ENCODE peak calls at places on chromosomes 6 and 20, in eight cellular contexts. One of them, this sample, is unnamed.

GRCh38 chr6:48744948-48745347 is 634.0 kb upstream of the PTCHD4 start:
- DNase-seq in lung: no peak
- DNase-seq in IMR-90: peak; percentile 61
- DNase-seq in K562: no peak
- DNase-seq in HepG2: no peak
- DNase-seq in cardiac muscle cell: peak; percentile 58
- DNase-seq in transverse colon: no peak
- DNase-seq in A673: no peak
- DNase-seq in this sample: no peak

GRCh38 chr6:100465701-100466409 is 1.1 kb upstream of the SIM1 start:
- DNase-seq in HepG2: no peak
- DNase-seq in K562: no peak
- DNase-seq in A673: no peak
- DNase-seq in IMR-90: no peak
- DNase-seq in cardiac muscle cell: no peak
- DNase-seq in transverse colon: no peak
- DNase-seq in lung: no peak
- DNase-seq in this sample: no peak

GRCh38 chr6:10343320-10343719 is 71.6 kb downstream of the TFAP2A start:
- DNase-seq in transverse colon: no peak
- DNase-seq in HepG2: no peak
- DNase-seq in lung: no peak
- DNase-seq in IMR-90: no peak
- DNase-seq in K562: no peak
- DNase-seq in cardiac muscle cell: no peak
- DNase-seq in A673: no peak
- DNase-seq in this sample: no peak

GRCh38 chr6:74320715-74321114 is 624.7 kb downstream of the CD109 start:
- DNase-seq in cardiac muscle cell: no peak
- DNase-seq in K562: no peak
- DNase-seq in IMR-90: peak; percentile 6
- DNase-seq in A673: no peak
- DNase-seq in transverse colon: no peak
- DNase-seq in lung: no peak
- DNase-seq in HepG2: no peak
- DNase-seq in this sample: no peak

GRCh38 chr6:37182736-37183590 is 13.0 kb downstream of the PIM1 start:
- DNase-seq in HepG2: no peak
- DNase-seq in A673: no peak
- DNase-seq in lung: peak; percentile 49
- DNase-seq in IMR-90: no peak
- DNase-seq in cardiac muscle cell: peak; percentile 65
- DNase-seq in transverse colon: peak; percentile 43
- DNase-seq in K562: peak; percentile 92
- DNase-seq in this sample: peak; percentile 98

GRCh38 chr6:89970072-89970471 is 75.8 kb downstream of the GJA10 start:
- DNase-seq in IMR-90: no peak
- DNase-seq in A673: no peak
- DNase-seq in lung: no peak
- DNase-seq in HepG2: no peak
- DNase-seq in transverse colon: no peak
- DNase-seq in cardiac muscle cell: no peak
- DNase-seq in K562: no peak
- DNase-seq in this sample: no peak

GRCh38 chr20:57388953-57389694 is 2.1 kb upstream of the RBM38 start:
- DNase-seq in IMR-90: peak; percentile 15
- DNase-seq in K562: peak; percentile 90
- DNase-seq in lung: peak; percentile 75
- DNase-seq in cardiac muscle cell: peak; percentile 84
- DNase-seq in A673: peak; percentile 61
- DNase-seq in transverse colon: peak; percentile 90
- DNase-seq in HepG2: peak; percentile 56
- DNase-seq in this sample: peak; percentile 72

GRCh38 chr6:33191383-33192104 is 723 bp downstream of the COL11A2 start:
- DNase-seq in HepG2: no peak
- DNase-seq in IMR-90: no peak
- DNase-seq in K562: no peak
- DNase-seq in transverse colon: no peak
- DNase-seq in lung: no peak
- DNase-seq in A673: no peak
- DNase-seq in cardiac muscle cell: no peak
- DNase-seq in this sample: no peak

GRCh38 chr6:83354747-83355146 is 76.1 kb downstream of the ME1 start:
- DNase-seq in IMR-90: peak; percentile 26
- DNase-seq in transverse colon: no peak
- DNase-seq in HepG2: no peak
- DNase-seq in lung: no peak
- DNase-seq in cardiac muscle cell: no peak
- DNase-seq in A673: no peak
- DNase-seq in K562: no peak
- DNase-seq in this sample: no peak

GRCh38 chr6:29763491-29764289 is 40.5 kb downstream of the HLA-F start:
- DNase-seq in transverse colon: no peak
- DNase-seq in lung: peak; percentile 25
- DNase-seq in K562: no peak
- DNase-seq in cardiac muscle cell: peak; percentile 79
- DNase-seq in HepG2: no peak
- DNase-seq in IMR-90: peak; percentile 68
- DNase-seq in A673: no peak
- DNase-seq in this sample: no peak

GRCh38 chr20:41047975-41048305 is 19.3 kb downstream of the TOP1 start:
- DNase-seq in cardiac muscle cell: peak; percentile 44
- DNase-seq in IMR-90: no peak
- DNase-seq in HepG2: no peak
- DNase-seq in K562: no peak
- DNase-seq in lung: no peak
- DNase-seq in A673: peak; percentile 55
- DNase-seq in transverse colon: no peak
- DNase-seq in this sample: peak; percentile 46

GRCh38 chr6:4780360-4780812 is 4.2 kb downstream of the CDYL start:
- DNase-seq in A673: peak; percentile 22
- DNase-seq in K562: peak; percentile 26
- DNase-seq in IMR-90: peak; percentile 67
- DNase-seq in transverse colon: peak; percentile 48
- DNase-seq in cardiac muscle cell: peak; percentile 54
- DNase-seq in HepG2: no peak
- DNase-seq in lung: no peak
- DNase-seq in this sample: no peak

GRCh38 chr6:79864001-79864400 is 83.4 kb downstream of the ELOVL4 start:
- DNase-seq in IMR-90: no peak
- DNase-seq in K562: no peak
- DNase-seq in lung: no peak
- DNase-seq in HepG2: no peak
- DNase-seq in A673: no peak
- DNase-seq in cardiac muscle cell: no peak
- DNase-seq in transverse colon: no peak
- DNase-seq in this sample: no peak

GRCh38 chr6:32522302-32523047 is 7.6 kb downstream of the HLA-DRB5 start:
- DNase-seq in IMR-90: no peak
- DNase-seq in A673: no peak
- DNase-seq in lung: no peak
- DNase-seq in transverse colon: no peak
- DNase-seq in K562: no peak
- DNase-seq in HepG2: no peak
- DNase-seq in cardiac muscle cell: no peak
- DNase-seq in this sample: no peak

GRCh38 chr20:21397341-21398108 is at the start of gene NKX2-4:
- DNase-seq in HepG2: no peak
- DNase-seq in cardiac muscle cell: no peak
- DNase-seq in transverse colon: no peak
- DNase-seq in A673: peak; percentile 14
- DNase-seq in lung: no peak
- DNase-seq in IMR-90: no peak
- DNase-seq in K562: no peak
- DNase-seq in this sample: no peak

GRCh38 chr20:63267681-63268080 is 4.9 kb upstream of the ARFGAP1 start:
- DNase-seq in transverse colon: no peak
- DNase-seq in cardiac muscle cell: no peak
- DNase-seq in HepG2: no peak
- DNase-seq in K562: no peak
- DNase-seq in lung: no peak
- DNase-seq in IMR-90: no peak
- DNase-seq in A673: no peak
- DNase-seq in this sample: no peak
- H3K4me1 ChIP-seq in transverse colon: peaks cover 6% of the 10 kb centered on the region
- H3K4me1 ChIP-seq in cardiac muscle cell: no peaks in the 10 kb centered on the region
- H3K4me1 ChIP-seq in HepG2: peaks cover 41% of the 10 kb centered on the region
- H3K4me1 ChIP-seq in K562: peaks cover 18% of the 10 kb centered on the region
- H3K4me1 ChIP-seq in lung: no peaks in the 10 kb centered on the region
- H3K4me1 ChIP-seq in IMR-90: no peaks in the 10 kb centered on the region
- H3K4me1 ChIP-seq in A673: no peaks in the 10 kb centered on the region
- H3K4me1 ChIP-seq in this sample: peaks cover 5% of the 10 kb centered on the region

DNA sequence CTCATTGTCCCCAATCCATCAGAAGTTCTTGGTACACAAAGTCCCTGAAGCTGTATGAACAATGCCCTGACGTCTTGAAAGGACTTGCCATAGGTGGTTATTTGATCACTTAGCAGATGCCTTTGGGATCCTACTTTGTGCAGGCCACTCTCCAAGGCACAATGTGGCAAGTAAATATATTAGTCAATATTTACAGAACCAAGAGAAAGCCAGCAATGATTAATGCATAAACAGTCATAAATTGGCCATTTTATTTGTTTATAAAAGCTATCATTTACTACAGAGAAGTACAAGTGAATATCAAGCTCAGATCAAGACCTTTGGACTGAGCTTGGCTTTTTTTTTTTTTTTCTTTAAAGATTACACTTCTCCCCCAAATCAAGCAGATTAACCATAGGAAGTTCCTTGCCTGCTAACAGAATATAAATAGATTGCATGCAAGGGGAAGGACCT is 161.8 kb downstream of the MTHFD1L start:
- DNase-seq in IMR-90: no peak
- DNase-seq in transverse colon: no peak
- DNase-seq in HepG2: no peak
- DNase-seq in lung: no peak
- DNase-seq in cardiac muscle cell: no peak
- DNase-seq in A673: no peak
- DNase-seq in K562: no peak
- DNase-seq in this sample: no peak
- H3K36me3 ChIP-seq in IMR-90: peaks cover 39% of the 10 kb centered on the region
- H3K36me3 ChIP-seq in transverse colon: no peaks in the 10 kb centered on the region
- H3K36me3 ChIP-seq in HepG2: peaks cover 3% of the 10 kb centered on the region
- H3K36me3 ChIP-seq in lung: no peaks in the 10 kb centered on the region
- H3K36me3 ChIP-seq in cardiac muscle cell: no peaks in the 10 kb centered on the region
- H3K36me3 ChIP-seq in A673: peaks cover 6% of the 10 kb centered on the region
- H3K36me3 ChIP-seq in K562: peaks cover 24% of the 10 kb centered on the region
- H3K36me3 ChIP-seq in this sample: no peaks in the 10 kb centered on the region

GRCh38 chr6:98825602-98826230 is 8.7 kb upstream of the POU3F2 start:
- DNase-seq in transverse colon: no peak
- DNase-seq in HepG2: no peak
- DNase-seq in lung: no peak
- DNase-seq in cardiac muscle cell: no peak
- DNase-seq in A673: no peak
- DNase-seq in IMR-90: no peak
- DNase-seq in K562: no peak
- DNase-seq in this sample: no peak
- H3K27me3 ChIP-seq in transverse colon: peaks cover 98% of the 10 kb centered on the region
- H3K27me3 ChIP-seq in HepG2: peaks cover 3% of the 10 kb centered on the region
- H3K27me3 ChIP-seq in lung: peaks cover 13% of the 10 kb centered on the region
- H3K27me3 ChIP-seq in cardiac muscle cell: peaks cover 91% of the 10 kb centered on the region
- H3K27me3 ChIP-seq in A673: no peaks in the 10 kb centered on the region
- H3K27me3 ChIP-seq in IMR-90: peaks cover 71% of the 10 kb centered on the region
- H3K27me3 ChIP-seq in K562: peaks cover 27% of the 10 kb centered on the region
- H3K27me3 ChIP-seq in this sample: peaks cover 53% of the 10 kb centered on the region

GRCh38 chr6:162814417-162814988 is 86.7 kb downstream of the PACRG start:
- DNase-seq in transverse colon: no peak
- DNase-seq in HepG2: no peak
- DNase-seq in lung: no peak
- DNase-seq in IMR-90: no peak
- DNase-seq in K562: no peak
- DNase-seq in cardiac muscle cell: no peak
- DNase-seq in A673: no peak
- DNase-seq in this sample: no peak
- H3K4me1 ChIP-seq in transverse colon: no peaks in the 10 kb centered on the region
- H3K4me1 ChIP-seq in HepG2: no peaks in the 10 kb centered on the region
- H3K4me1 ChIP-seq in lung: no peaks in the 10 kb centered on the region
- H3K4me1 ChIP-seq in IMR-90: no peaks in the 10 kb centered on the region
- H3K4me1 ChIP-seq in K562: no peaks in the 10 kb centered on the region
- H3K4me1 ChIP-seq in cardiac muscle cell: no peaks in the 10 kb centered on the region
- H3K4me1 ChIP-seq in A673: no peaks in the 10 kb centered on the region
- H3K4me1 ChIP-seq in this sample: no peaks in the 10 kb centered on the region

GRCh38 chr6:42108071-42108470 is 34.3 kb downstream of the C6orf132 start:
- DNase-seq in transverse colon: no peak
- DNase-seq in cardiac muscle cell: no peak
- DNase-seq in lung: no peak
- DNase-seq in HepG2: no peak
- DNase-seq in K562: no peak
- DNase-seq in A673: no peak
- DNase-seq in IMR-90: no peak
- DNase-seq in this sample: no peak
- H3K36me3 ChIP-seq in transverse colon: no peaks in the 10 kb centered on the region
- H3K36me3 ChIP-seq in cardiac muscle cell: no peaks in the 10 kb centered on the region
- H3K36me3 ChIP-seq in lung: no peaks in the 10 kb centered on the region
- H3K36me3 ChIP-seq in HepG2: no peaks in the 10 kb centered on the region
- H3K36me3 ChIP-seq in K562: no peaks in the 10 kb centered on the region
- H3K36me3 ChIP-seq in A673: no peaks in the 10 kb centered on the region
- H3K36me3 ChIP-seq in IMR-90: no peaks in the 10 kb centered on the region
- H3K36me3 ChIP-seq in this sample: no peaks in the 10 kb centered on the region

GRCh38 chr20:59690976-59691375 is 86.6 kb downstream of the PHACTR3 start:
- DNase-seq in cardiac muscle cell: no peak
- DNase-seq in IMR-90: no peak
- DNase-seq in HepG2: no peak
- DNase-seq in lung: no peak
- DNase-seq in A673: no peak
- DNase-seq in K562: no peak
- DNase-seq in transverse colon: no peak
- DNase-seq in this sample: no peak
- H3K27me3 ChIP-seq in cardiac muscle cell: no peaks in the 10 kb centered on the region
- H3K27me3 ChIP-seq in IMR-90: no peaks in the 10 kb centered on the region
- H3K27me3 ChIP-seq in HepG2: no peaks in the 10 kb centered on the region
- H3K27me3 ChIP-seq in lung: no peaks in the 10 kb centered on the region
- H3K27me3 ChIP-seq in A673: peaks cover 71% of the 10 kb centered on the region
- H3K27me3 ChIP-seq in K562: no peaks in the 10 kb centered on the region
- H3K27me3 ChIP-seq in transverse colon: peaks cover 6% of the 10 kb centered on the region
- H3K27me3 ChIP-seq in this sample: no peaks in the 10 kb centered on the region

GRCh38 chr6:158815915-158816314 is 3.3 kb downstream of the EZR start:
- DNase-seq in lung: no peak
- DNase-seq in HepG2: no peak
- DNase-seq in A673: no peak
- DNase-seq in K562: no peak
- DNase-seq in transverse colon: no peak
- DNase-seq in cardiac muscle cell: no peak
- DNase-seq in IMR-90: no peak
- DNase-seq in this sample: no peak

GRCh38 chr6:158810149-158811095 is 8.7 kb downstream of the EZR start:
- DNase-seq in IMR-90: no peak
- DNase-seq in K562: no peak
- DNase-seq in HepG2: no peak
- DNase-seq in A673: no peak
- DNase-seq in transverse colon: no peak
- DNase-seq in lung: no peak
- DNase-seq in cardiac muscle cell: no peak
- DNase-seq in this sample: no peak

GRCh38 chr6:158812611-158813010 is 6.6 kb downstream of the EZR start:
- DNase-seq in K562: no peak
- DNase-seq in A673: no peak
- DNase-seq in lung: no peak
- DNase-seq in cardiac muscle cell: no peak
- DNase-seq in transverse colon: no peak
- DNase-seq in HepG2: no peak
- DNase-seq in IMR-90: no peak
- DNase-seq in this sample: no peak

GRCh38 chr6:158815379-158815724 is 3.8 kb downstream of the EZR start:
- DNase-seq in lung: no peak
- DNase-seq in IMR-90: no peak
- DNase-seq in transverse colon: no peak
- DNase-seq in HepG2: peak; percentile 92
- DNase-seq in K562: no peak
- DNase-seq in A673: no peak
- DNase-seq in cardiac muscle cell: no peak
- DNase-seq in this sample: no peak

GRCh38 chr6:158813032-158813431 is 6.1 kb downstream of the EZR start:
- DNase-seq in cardiac muscle cell: no peak
- DNase-seq in HepG2: no peak
- DNase-seq in transverse colon: no peak
- DNase-seq in IMR-90: no peak
- DNase-seq in K562: no peak
- DNase-seq in lung: no peak
- DNase-seq in A673: no peak
- DNase-seq in this sample: no peak
- H3K4me1 ChIP-seq in cardiac muscle cell: peaks cover 60% of the 10 kb centered on the region
- H3K4me1 ChIP-seq in HepG2: peaks cover 88% of the 10 kb centered on the region
- H3K4me1 ChIP-seq in transverse colon: peaks cover 91% of the 10 kb centered on the region
- H3K4me1 ChIP-seq in IMR-90: peaks cover 14% of the 10 kb centered on the region
- H3K4me1 ChIP-seq in K562: peaks cover 29% of the 10 kb centered on the region
- H3K4me1 ChIP-seq in lung: peaks cover 14% of the 10 kb centered on the region
- H3K4me1 ChIP-seq in A673: peaks cover 47% of the 10 kb centered on the region
- H3K4me1 ChIP-seq in this sample: peaks cover 84% of the 10 kb centered on the region

This sample was measured in CD4-positive, CD25-positive, alpha-beta regulatory T cell.